ENCODE peak calls at places on chromosomes 2 and 18, in seven cellular contexts. One of them, this sample, is unnamed.

GRCh38 chr18:13120967-13121586 is 97.5 kb upstream of the LDLRAD4 start:
- DNase-seq in HTR-8/SVneo: no peak
- DNase-seq in omental fat pad: no peak
- DNase-seq in effector CD4-positive, alpha-beta T cell: no peak
- DNase-seq in LoVo: no peak
- DNase-seq in occipital lobe: no peak
- DNase-seq in mucosa of descending colon: no peak
- DNase-seq in this sample: peak

GRCh38 chr2:238743243-238744068 is 104.4 kb upstream of the TWIST2 start:
- DNase-seq in occipital lobe: no peak
- DNase-seq in omental fat pad: no peak
- DNase-seq in LoVo: no peak
- DNase-seq in mucosa of descending colon: no peak
- DNase-seq in effector CD4-positive, alpha-beta T cell: no peak
- DNase-seq in HTR-8/SVneo: no peak
- DNase-seq in this sample: no peak

GRCh38 chr18:47120428-47120827 is 29.9 kb downstream of the HDHD2 start:
- DNase-seq in mucosa of descending colon: no peak
- DNase-seq in HTR-8/SVneo: no peak
- DNase-seq in occipital lobe: no peak
- DNase-seq in omental fat pad: no peak
- DNase-seq in effector CD4-positive, alpha-beta T cell: no peak
- DNase-seq in LoVo: no peak
- DNase-seq in this sample: no peak

GRCh38 chr2:20439193-20439475 is 7.7 kb upstream of the RHOB start:
- DNase-seq in occipital lobe: no peak
- DNase-seq in HTR-8/SVneo: no peak
- DNase-seq in omental fat pad: no peak
- DNase-seq in LoVo: peak
- DNase-seq in effector CD4-positive, alpha-beta T cell: no peak
- DNase-seq in mucosa of descending colon: no peak
- DNase-seq in this sample: no peak

GRCh38 chr2:78682781-78683180 is 342.7 kb upstream of the REG3G start:
- DNase-seq in omental fat pad: no peak
- DNase-seq in mucosa of descending colon: no peak
- DNase-seq in occipital lobe: no peak
- DNase-seq in LoVo: no peak
- DNase-seq in effector CD4-positive, alpha-beta T cell: no peak
- DNase-seq in HTR-8/SVneo: no peak
- DNase-seq in this sample: peak

GRCh38 chr2:102386867-102387541 is 31.4 kb downstream of the IL18R1 start:
- DNase-seq in mucosa of descending colon: no peak
- DNase-seq in LoVo: no peak
- DNase-seq in HTR-8/SVneo: no peak
- DNase-seq in effector CD4-positive, alpha-beta T cell: no peak
- DNase-seq in omental fat pad: no peak
- DNase-seq in occipital lobe: no peak
- DNase-seq in this sample: no peak

GRCh38 chr2:193187816-193188215 is 993.1 kb upstream of the TMEFF2 start:
- DNase-seq in LoVo: no peak
- DNase-seq in omental fat pad: no peak
- DNase-seq in mucosa of descending colon: no peak
- DNase-seq in effector CD4-positive, alpha-beta T cell: no peak
- DNase-seq in occipital lobe: no peak
- DNase-seq in HTR-8/SVneo: no peak
- DNase-seq in this sample: no peak

GRCh38 chr18:26556573-26556972 is 8.2 kb upstream of the KCTD1 start:
- DNase-seq in HTR-8/SVneo: no peak
- DNase-seq in omental fat pad: no peak
- DNase-seq in LoVo: no peak
- DNase-seq in occipital lobe: no peak
- DNase-seq in effector CD4-positive, alpha-beta T cell: no peak
- DNase-seq in mucosa of descending colon: no peak
- DNase-seq in this sample: no peak

GRCh38 chr2:224946911-224947310 is 95.4 kb downstream of the DOCK10 start:
- DNase-seq in mucosa of descending colon: no peak
- DNase-seq in occipital lobe: no peak
- DNase-seq in HTR-8/SVneo: peak
- DNase-seq in LoVo: no peak
- DNase-seq in omental fat pad: no peak
- DNase-seq in effector CD4-positive, alpha-beta T cell: peak
- DNase-seq in this sample: no peak

GRCh38 chr2:61694312-61695274 is 156.4 kb upstream of the XPO1 start:
- DNase-seq in mucosa of descending colon: peak
- DNase-seq in occipital lobe: peak
- DNase-seq in LoVo: peak
- DNase-seq in omental fat pad: peak
- DNase-seq in effector CD4-positive, alpha-beta T cell: peak
- DNase-seq in HTR-8/SVneo: peak
- DNase-seq in this sample: peak

GRCh38 chr2:1556776-1557466 is 143.7 kb downstream of the TPO start:
- DNase-seq in omental fat pad: no peak
- DNase-seq in effector CD4-positive, alpha-beta T cell: no peak
- DNase-seq in mucosa of descending colon: no peak
- DNase-seq in occipital lobe: no peak
- DNase-seq in LoVo: no peak
- DNase-seq in HTR-8/SVneo: peak
- DNase-seq in this sample: no peak

GRCh38 chr2:204842731-204843490 is 297.6 kb downstream of the PARD3B start:
- DNase-seq in HTR-8/SVneo: peak
- DNase-seq in effector CD4-positive, alpha-beta T cell: no peak
- DNase-seq in omental fat pad: peak
- DNase-seq in occipital lobe: peak
- DNase-seq in mucosa of descending colon: no peak
- DNase-seq in LoVo: peak
- DNase-seq in this sample: peak

GRCh38 chr18:49178736-49179135 is 228.0 kb upstream of the SMAD7 start:
- DNase-seq in omental fat pad: no peak
- DNase-seq in effector CD4-positive, alpha-beta T cell: peak
- DNase-seq in occipital lobe: no peak
- DNase-seq in HTR-8/SVneo: peak
- DNase-seq in mucosa of descending colon: no peak
- DNase-seq in LoVo: peak
- DNase-seq in this sample: no peak

GRCh38 chr18:48358868-48359267 is 50.3 kb downstream of the ZBTB7C start:
- DNase-seq in occipital lobe: no peak
- DNase-seq in mucosa of descending colon: no peak
- DNase-seq in effector CD4-positive, alpha-beta T cell: no peak
- DNase-seq in HTR-8/SVneo: no peak
- DNase-seq in LoVo: no peak
- DNase-seq in omental fat pad: no peak
- DNase-seq in this sample: no peak

GRCh38 chr2:10097352-10098148 is 17.3 kb upstream of the CYS1 start:
- DNase-seq in mucosa of descending colon: peak
- DNase-seq in effector CD4-positive, alpha-beta T cell: no peak
- DNase-seq in LoVo: peak
- DNase-seq in occipital lobe: peak
- DNase-seq in omental fat pad: peak
- DNase-seq in HTR-8/SVneo: peak
- DNase-seq in this sample: no peak

GRCh38 chr2:61177727-61178549 is 15.9 kb downstream of the C2orf74 start:
- DNase-seq in HTR-8/SVneo: peak
- DNase-seq in effector CD4-positive, alpha-beta T cell: peak
- DNase-seq in omental fat pad: no peak
- DNase-seq in LoVo: no peak
- DNase-seq in occipital lobe: no peak
- DNase-seq in mucosa of descending colon: peak
- DNase-seq in this sample: no peak

GRCh38 chr18:36849288-36850011 is 20.5 kb downstream of the KIAA1328 start:
- DNase-seq in mucosa of descending colon: no peak
- DNase-seq in LoVo: no peak
- DNase-seq in HTR-8/SVneo: no peak
- DNase-seq in effector CD4-positive, alpha-beta T cell: no peak
- DNase-seq in omental fat pad: no peak
- DNase-seq in occipital lobe: no peak
- DNase-seq in this sample: peak

GRCh38 chr18:58315041-58315440 is 271.0 kb downstream of the NEDD4L start:
- DNase-seq in LoVo: no peak
- DNase-seq in occipital lobe: no peak
- DNase-seq in effector CD4-positive, alpha-beta T cell: no peak
- DNase-seq in omental fat pad: no peak
- DNase-seq in HTR-8/SVneo: no peak
- DNase-seq in mucosa of descending colon: no peak
- DNase-seq in this sample: no peak

GRCh38 chr2:131022731-131023130 is 70.5 kb downstream of the FAM168B start:
- DNase-seq in mucosa of descending colon: no peak
- DNase-seq in occipital lobe: no peak
- DNase-seq in effector CD4-positive, alpha-beta T cell: no peak
- DNase-seq in omental fat pad: no peak
- DNase-seq in HTR-8/SVneo: no peak
- DNase-seq in LoVo: no peak
- DNase-seq in this sample: peak

GRCh38 chr18:8805552-8805951 is 100.2 kb downstream of the MTCL1 start:
- DNase-seq in LoVo: no peak
- DNase-seq in HTR-8/SVneo: no peak
- DNase-seq in mucosa of descending colon: no peak
- DNase-seq in occipital lobe: no peak
- DNase-seq in effector CD4-positive, alpha-beta T cell: no peak
- DNase-seq in omental fat pad: no peak
- DNase-seq in this sample: no peak

GRCh38 chr2:225337183-225337582 is 62.3 kb upstream of the NYAP2 start:
- DNase-seq in effector CD4-positive, alpha-beta T cell: no peak
- DNase-seq in LoVo: no peak
- DNase-seq in occipital lobe: no peak
- DNase-seq in HTR-8/SVneo: peak
- DNase-seq in mucosa of descending colon: no peak
- DNase-seq in omental fat pad: no peak
- DNase-seq in this sample: peak

GRCh38 chr18:21004721-21005120 is 106.9 kb downstream of the ROCK1 start:
- DNase-seq in LoVo: no peak
- DNase-seq in omental fat pad: no peak
- DNase-seq in effector CD4-positive, alpha-beta T cell: no peak
- DNase-seq in mucosa of descending colon: no peak
- DNase-seq in occipital lobe: no peak
- DNase-seq in HTR-8/SVneo: peak
- DNase-seq in this sample: peak

GRCh38 chr2:188937228-188938220 is 36.6 kb upstream of the COL3A1 start:
- DNase-seq in occipital lobe: no peak
- DNase-seq in omental fat pad: no peak
- DNase-seq in effector CD4-positive, alpha-beta T cell: no peak
- DNase-seq in LoVo: no peak
- DNase-seq in mucosa of descending colon: no peak
- DNase-seq in HTR-8/SVneo: no peak
- DNase-seq in this sample: no peak

GRCh38 chr2:54103454-54104314 is 11.7 kb upstream of the ACYP2 start:
- DNase-seq in effector CD4-positive, alpha-beta T cell: no peak
- DNase-seq in omental fat pad: no peak
- DNase-seq in HTR-8/SVneo: peak
- DNase-seq in LoVo: peak
- DNase-seq in occipital lobe: no peak
- DNase-seq in mucosa of descending colon: no peak
- DNase-seq in this sample: peak

GRCh38 chr18:10015288-10015701 is 101.5 kb downstream of the VAPA start:
- DNase-seq in occipital lobe: no peak
- DNase-seq in omental fat pad: no peak
- DNase-seq in effector CD4-positive, alpha-beta T cell: no peak
- DNase-seq in mucosa of descending colon: no peak
- DNase-seq in LoVo: no peak
- DNase-seq in HTR-8/SVneo: peak
- DNase-seq in this sample: no peak

GRCh38 chr18:11532758-11533512 is 76.5 kb upstream of the SLC35G4 start:
- DNase-seq in LoVo: no peak
- DNase-seq in omental fat pad: no peak
- DNase-seq in mucosa of descending colon: no peak
- DNase-seq in HTR-8/SVneo: no peak
- DNase-seq in occipital lobe: no peak
- DNase-seq in effector CD4-positive, alpha-beta T cell: no peak
- DNase-seq in this sample: no peak

GRCh38 chr2:241866896-241867631 is 2.5 kb upstream of the RTP5 start:
- DNase-seq in HTR-8/SVneo: no peak
- DNase-seq in LoVo: no peak
- DNase-seq in mucosa of descending colon: no peak
- DNase-seq in occipital lobe: no peak
- DNase-seq in effector CD4-positive, alpha-beta T cell: no peak
- DNase-seq in omental fat pad: no peak
- DNase-seq in this sample: no peak

GRCh38 chr2:202069189-202070050 is 3.6 kb upstream of the KIAA2012 start:
- DNase-seq in HTR-8/SVneo: no peak
- DNase-seq in effector CD4-positive, alpha-beta T cell: no peak
- DNase-seq in occipital lobe: no peak
- DNase-seq in LoVo: peak
- DNase-seq in mucosa of descending colon: peak
- DNase-seq in omental fat pad: no peak
- DNase-seq in this sample: no peak

GRCh38 chr2:86054539-86055082 is 51.1 kb downstream of the POLR1A start:
- DNase-seq in LoVo: no peak
- DNase-seq in occipital lobe: no peak
- DNase-seq in effector CD4-positive, alpha-beta T cell: no peak
- DNase-seq in HTR-8/SVneo: no peak
- DNase-seq in mucosa of descending colon: no peak
- DNase-seq in omental fat pad: no peak
- DNase-seq in this sample: no peak

GRCh38 chr18:34901299-34901698 is 139.9 kb upstream of the MAPRE2 start:
- DNase-seq in occipital lobe: no peak
- DNase-seq in effector CD4-positive, alpha-beta T cell: no peak
- DNase-seq in HTR-8/SVneo: no peak
- DNase-seq in LoVo: no peak
- DNase-seq in omental fat pad: no peak
- DNase-seq in mucosa of descending colon: no peak
- DNase-seq in this sample: no peak

GRCh38 chr2:233430651-233431050 is 76.4 kb downstream of the DGKD start:
- DNase-seq in mucosa of descending colon: no peak
- DNase-seq in LoVo: no peak
- DNase-seq in effector CD4-positive, alpha-beta T cell: no peak
- DNase-seq in HTR-8/SVneo: no peak
- DNase-seq in occipital lobe: no peak
- DNase-seq in omental fat pad: no peak
- DNase-seq in this sample: no peak

GRCh38 chr18:51514128-51514527 is 316.6 kb upstream of the MEX3C start:
- DNase-seq in effector CD4-positive, alpha-beta T cell: no peak
- DNase-seq in omental fat pad: no peak
- DNase-seq in mucosa of descending colon: no peak
- DNase-seq in occipital lobe: no peak
- DNase-seq in HTR-8/SVneo: no peak
- DNase-seq in LoVo: peak
- DNase-seq in this sample: no peak

GRCh38 chr2:102841107-102841840 is 79.4 kb downstream of the TMEM182 start:
- DNase-seq in mucosa of descending colon: peak
- DNase-seq in omental fat pad: no peak
- DNase-seq in LoVo: peak
- DNase-seq in occipital lobe: peak
- DNase-seq in effector CD4-positive, alpha-beta T cell: no peak
- DNase-seq in HTR-8/SVneo: peak
- DNase-seq in this sample: no peak

GRCh38 chr2:67871696-67872320 is 191.0 kb downstream of the C1D start:
- DNase-seq in HTR-8/SVneo: peak
- DNase-seq in LoVo: no peak
- DNase-seq in omental fat pad: no peak
- DNase-seq in occipital lobe: no peak
- DNase-seq in effector CD4-positive, alpha-beta T cell: no peak
- DNase-seq in mucosa of descending colon: no peak
- DNase-seq in this sample: peak

GRCh38 chr2:240567137-240567871 is 980 bp upstream of the RNPEPL1 start:
- DNase-seq in effector CD4-positive, alpha-beta T cell: peak
- DNase-seq in LoVo: no peak
- DNase-seq in omental fat pad: peak
- DNase-seq in occipital lobe: no peak
- DNase-seq in mucosa of descending colon: peak
- DNase-seq in HTR-8/SVneo: no peak
- DNase-seq in this sample: no peak

GRCh38 chr2:215657844-215658243 is 222.0 kb upstream of the FN1 start:
- DNase-seq in omental fat pad: no peak
- DNase-seq in occipital lobe: no peak
- DNase-seq in effector CD4-positive, alpha-beta T cell: no peak
- DNase-seq in LoVo: no peak
- DNase-seq in mucosa of descending colon: no peak
- DNase-seq in HTR-8/SVneo: peak
- DNase-seq in this sample: peak

GRCh38 chr2:203732072-203732952 is 25.9 kb downstream of the CD28 start:
- DNase-seq in LoVo: no peak
- DNase-seq in occipital lobe: no peak
- DNase-seq in HTR-8/SVneo: no peak
- DNase-seq in effector CD4-positive, alpha-beta T cell: no peak
- DNase-seq in omental fat pad: no peak
- DNase-seq in mucosa of descending colon: no peak
- DNase-seq in this sample: no peak

GRCh38 chr2:74576151-74576755 is 21.7 kb downstream of the DOK1 start:
- DNase-seq in HTR-8/SVneo: no peak
- DNase-seq in effector CD4-positive, alpha-beta T cell: no peak
- DNase-seq in mucosa of descending colon: no peak
- DNase-seq in LoVo: no peak
- DNase-seq in omental fat pad: no peak
- DNase-seq in occipital lobe: no peak
- DNase-seq in this sample: no peak

This sample was measured in retinal pigment epithelial cell.